ENCODE peak calls at places on chromosomes 1 and 21, in nine cellular contexts. One of them, this sample, is unnamed. For H3K9me3, the result is how much of the 10 kb centered on the place peaks cover.

GRCh38 chr1:22889213-22889827 is 83.3 kb downstream of the LACTBL1 start:
- DNase-seq in ovary: no peak
- DNase-seq in kidney: no peak
- DNase-seq in cardiac muscle cell: peak
- DNase-seq in hepatocyte: peak
- DNase-seq in transverse colon: no peak
- DNase-seq in upper lobe of left lung: no peak
- DNase-seq in upper lobe of right lung: no peak
- DNase-seq in heart right ventricle: no peak
- DNase-seq in this sample: peak

GRCh38 chr1:42484382-42484781 is 21.3 kb downstream of the CCDC30 start:
- DNase-seq in cardiac muscle cell: no peak
- DNase-seq in upper lobe of right lung: no peak
- DNase-seq in transverse colon: no peak
- DNase-seq in hepatocyte: peak
- DNase-seq in upper lobe of left lung: no peak
- DNase-seq in ovary: no peak
- DNase-seq in heart right ventricle: peak
- DNase-seq in kidney: no peak
- DNase-seq in this sample: no peak

GRCh38 chr1:91883470-91883869 is 2.5 kb downstream of the TGFBR3 start:
- DNase-seq in cardiac muscle cell: peak
- DNase-seq in upper lobe of left lung: no peak
- DNase-seq in kidney: no peak
- DNase-seq in transverse colon: no peak
- DNase-seq in ovary: no peak
- DNase-seq in heart right ventricle: no peak
- DNase-seq in upper lobe of right lung: no peak
- DNase-seq in hepatocyte: peak
- DNase-seq in this sample: no peak

GRCh38 chr1:171740987-171741871 is 636 bp downstream of the VAMP4 start:
- DNase-seq in transverse colon: peak
- DNase-seq in cardiac muscle cell: peak
- DNase-seq in upper lobe of right lung: no peak
- DNase-seq in ovary: peak
- DNase-seq in hepatocyte: peak
- DNase-seq in heart right ventricle: peak
- DNase-seq in upper lobe of left lung: no peak
- DNase-seq in kidney: no peak
- DNase-seq in this sample: peak

GRCh38 chr1:113242481-113242880 is 147.8 kb upstream of the MAGI3 start:
- DNase-seq in upper lobe of left lung: no peak
- DNase-seq in upper lobe of right lung: no peak
- DNase-seq in ovary: no peak
- DNase-seq in cardiac muscle cell: no peak
- DNase-seq in kidney: no peak
- DNase-seq in hepatocyte: peak
- DNase-seq in heart right ventricle: no peak
- DNase-seq in transverse colon: peak
- DNase-seq in this sample: no peak

GRCh38 chr1:42739753-42740700 is at the start of gene CLDN19:
- DNase-seq in heart right ventricle: no peak
- DNase-seq in upper lobe of left lung: peak
- DNase-seq in ovary: no peak
- DNase-seq in hepatocyte: peak
- DNase-seq in transverse colon: no peak
- DNase-seq in upper lobe of right lung: no peak
- DNase-seq in kidney: peak
- DNase-seq in cardiac muscle cell: peak
- DNase-seq in this sample: no peak

GRCh38 chr1:179883739-179884138 is 1.7 kb downstream of the TOR1AIP1 start:
- DNase-seq in transverse colon: no peak
- DNase-seq in hepatocyte: peak
- DNase-seq in upper lobe of left lung: no peak
- DNase-seq in kidney: no peak
- DNase-seq in upper lobe of right lung: no peak
- DNase-seq in ovary: no peak
- DNase-seq in cardiac muscle cell: peak
- DNase-seq in heart right ventricle: no peak
- DNase-seq in this sample: peak

GRCh38 chr1:201756411-201756810 is 72.5 kb upstream of the IPO9 start:
- DNase-seq in transverse colon: no peak
- DNase-seq in ovary: no peak
- DNase-seq in cardiac muscle cell: no peak
- DNase-seq in upper lobe of left lung: no peak
- DNase-seq in kidney: no peak
- DNase-seq in heart right ventricle: no peak
- DNase-seq in hepatocyte: peak
- DNase-seq in upper lobe of right lung: no peak
- DNase-seq in this sample: no peak

GRCh38 chr1:90434460-90434859 is 282.6 kb downstream of the BARHL2 start:
- DNase-seq in hepatocyte: peak
- DNase-seq in ovary: no peak
- DNase-seq in cardiac muscle cell: peak
- DNase-seq in kidney: no peak
- DNase-seq in transverse colon: no peak
- DNase-seq in heart right ventricle: no peak
- DNase-seq in upper lobe of left lung: no peak
- DNase-seq in upper lobe of right lung: no peak
- DNase-seq in this sample: peak

GRCh38 chr1:226523646-226524406 is 24.7 kb upstream of the STUM start:
- DNase-seq in kidney: no peak
- DNase-seq in transverse colon: no peak
- DNase-seq in hepatocyte: no peak
- DNase-seq in ovary: no peak
- DNase-seq in upper lobe of left lung: no peak
- DNase-seq in upper lobe of right lung: no peak
- DNase-seq in heart right ventricle: no peak
- DNase-seq in cardiac muscle cell: no peak
- DNase-seq in this sample: no peak

GRCh38 chr1:171334024-171334423 is 20.0 kb downstream of the FMO4 start:
- DNase-seq in transverse colon: no peak
- DNase-seq in kidney: no peak
- DNase-seq in ovary: no peak
- DNase-seq in upper lobe of right lung: no peak
- DNase-seq in upper lobe of left lung: no peak
- DNase-seq in hepatocyte: no peak
- DNase-seq in heart right ventricle: no peak
- DNase-seq in cardiac muscle cell: no peak
- DNase-seq in this sample: no peak

GRCh38 chr1:208216062-208216461 is 28.1 kb downstream of the PLXNA2 start:
- DNase-seq in hepatocyte: no peak
- DNase-seq in cardiac muscle cell: no peak
- DNase-seq in upper lobe of right lung: no peak
- DNase-seq in transverse colon: no peak
- DNase-seq in ovary: no peak
- DNase-seq in upper lobe of left lung: no peak
- DNase-seq in heart right ventricle: no peak
- DNase-seq in kidney: no peak
- DNase-seq in this sample: no peak

GRCh38 chr1:31587720-31588423 is 11.6 kb downstream of the TINAGL1 start:
- DNase-seq in upper lobe of right lung: peak
- DNase-seq in ovary: peak
- DNase-seq in transverse colon: peak
- DNase-seq in heart right ventricle: peak
- DNase-seq in hepatocyte: peak
- DNase-seq in cardiac muscle cell: peak
- DNase-seq in kidney: peak
- DNase-seq in upper lobe of left lung: no peak
- DNase-seq in this sample: peak

GRCh38 chr21:33870768-33871167 is 44.8 kb downstream of the ATP5PO start:
- DNase-seq in kidney: no peak
- DNase-seq in upper lobe of left lung: no peak
- DNase-seq in hepatocyte: no peak
- DNase-seq in transverse colon: no peak
- DNase-seq in upper lobe of right lung: peak
- DNase-seq in cardiac muscle cell: no peak
- DNase-seq in heart right ventricle: no peak
- DNase-seq in ovary: no peak
- DNase-seq in this sample: no peak

DNA sequence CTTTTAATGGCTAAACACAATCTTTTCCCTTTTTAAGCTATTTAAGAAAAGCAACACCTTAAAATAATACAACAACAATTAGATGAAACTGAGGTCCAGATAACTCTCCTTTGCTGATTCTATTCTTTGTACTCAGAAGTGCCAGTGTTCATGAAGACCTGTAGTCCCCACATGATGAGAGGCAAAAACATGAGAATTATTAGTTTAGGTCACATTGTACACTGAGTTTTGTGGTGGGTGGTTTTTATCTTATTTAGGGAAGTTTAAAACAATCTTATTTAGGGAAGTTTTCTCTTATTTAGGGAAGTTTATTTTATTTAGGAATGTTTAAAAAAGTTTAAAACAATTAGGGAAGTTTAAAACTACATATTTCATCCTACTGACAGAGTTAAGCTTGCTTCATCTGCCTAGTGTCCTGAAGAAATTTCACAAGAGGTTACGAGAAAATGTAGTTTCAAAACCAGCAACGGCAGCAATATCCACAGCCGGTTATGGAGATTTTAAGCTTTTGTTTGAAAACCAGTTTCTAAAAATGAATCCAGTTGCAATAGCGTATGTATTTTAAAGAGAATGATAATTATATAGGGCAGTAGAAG is 7.8 kb upstream of the OR14I1 start:
- DNase-seq in transverse colon: no peak
- DNase-seq in cardiac muscle cell: no peak
- DNase-seq in upper lobe of left lung: no peak
- DNase-seq in heart right ventricle: no peak
- DNase-seq in ovary: no peak
- DNase-seq in upper lobe of right lung: no peak
- DNase-seq in kidney: no peak
- DNase-seq in hepatocyte: no peak
- DNase-seq in this sample: no peak
- H3K9me3 ChIP-seq in transverse colon: under half
- H3K9me3 ChIP-seq in cardiac muscle cell: under half
- H3K9me3 ChIP-seq in upper lobe of left lung: under half
- H3K9me3 ChIP-seq in heart right ventricle: under half
- H3K9me3 ChIP-seq in ovary: under half
- H3K9me3 ChIP-seq in upper lobe of right lung: under half
- H3K9me3 ChIP-seq in kidney: under half
- H3K9me3 ChIP-seq in hepatocyte: under half
- H3K9me3 ChIP-seq in this sample: under half

GRCh38 chr1:2946291-2946690 is 75.0 kb upstream of the ACTRT2 start:
- DNase-seq in upper lobe of right lung: no peak
- DNase-seq in ovary: no peak
- DNase-seq in kidney: no peak
- DNase-seq in hepatocyte: no peak
- DNase-seq in cardiac muscle cell: no peak
- DNase-seq in upper lobe of left lung: no peak
- DNase-seq in heart right ventricle: no peak
- DNase-seq in transverse colon: no peak
- DNase-seq in this sample: no peak
- H3K9me3 ChIP-seq in upper lobe of right lung: under half
- H3K9me3 ChIP-seq in ovary: under half
- H3K9me3 ChIP-seq in kidney: under half
- H3K9me3 ChIP-seq in hepatocyte: under half
- H3K9me3 ChIP-seq in cardiac muscle cell: under half
- H3K9me3 ChIP-seq in upper lobe of left lung: under half
- H3K9me3 ChIP-seq in heart right ventricle: under half
- H3K9me3 ChIP-seq in transverse colon: under half
- H3K9me3 ChIP-seq in this sample: under half

GRCh38 chr1:220890582-220890981 is 11.3 kb downstream of the HLX start:
- DNase-seq in transverse colon: no peak
- DNase-seq in heart right ventricle: no peak
- DNase-seq in upper lobe of left lung: no peak
- DNase-seq in hepatocyte: no peak
- DNase-seq in kidney: no peak
- DNase-seq in ovary: no peak
- DNase-seq in cardiac muscle cell: no peak
- DNase-seq in upper lobe of right lung: no peak
- DNase-seq in this sample: no peak

GRCh38 chr1:220889848-220890287 is 10.6 kb downstream of the HLX start:
- DNase-seq in transverse colon: no peak
- DNase-seq in kidney: peak
- DNase-seq in hepatocyte: no peak
- DNase-seq in cardiac muscle cell: no peak
- DNase-seq in heart right ventricle: no peak
- DNase-seq in ovary: no peak
- DNase-seq in upper lobe of left lung: no peak
- DNase-seq in upper lobe of right lung: no peak
- DNase-seq in this sample: no peak

GRCh38 chr1:220892086-220892376 is 12.8 kb downstream of the HLX start:
- DNase-seq in kidney: peak
- DNase-seq in ovary: no peak
- DNase-seq in hepatocyte: no peak
- DNase-seq in upper lobe of left lung: no peak
- DNase-seq in upper lobe of right lung: no peak
- DNase-seq in cardiac muscle cell: no peak
- DNase-seq in transverse colon: no peak
- DNase-seq in heart right ventricle: no peak
- DNase-seq in this sample: no peak

GRCh38 chr1:220892997-220893700 is 13.9 kb downstream of the HLX start:
- DNase-seq in transverse colon: no peak
- DNase-seq in cardiac muscle cell: no peak
- DNase-seq in heart right ventricle: no peak
- DNase-seq in kidney: no peak
- DNase-seq in hepatocyte: no peak
- DNase-seq in upper lobe of left lung: no peak
- DNase-seq in ovary: no peak
- DNase-seq in upper lobe of right lung: no peak
- DNase-seq in this sample: no peak

GRCh38 chr1:220891221-220892085 is 12.2 kb downstream of the HLX start:
- DNase-seq in kidney: peak
- DNase-seq in heart right ventricle: no peak
- DNase-seq in upper lobe of right lung: no peak
- DNase-seq in ovary: no peak
- DNase-seq in hepatocyte: no peak
- DNase-seq in upper lobe of left lung: no peak
- DNase-seq in cardiac muscle cell: no peak
- DNase-seq in transverse colon: no peak
- DNase-seq in this sample: no peak
- H3K9me3 ChIP-seq in kidney: under half
- H3K9me3 ChIP-seq in heart right ventricle: under half
- H3K9me3 ChIP-seq in upper lobe of right lung: under half
- H3K9me3 ChIP-seq in ovary: under half
- H3K9me3 ChIP-seq in hepatocyte: under half
- H3K9me3 ChIP-seq in upper lobe of left lung: under half
- H3K9me3 ChIP-seq in cardiac muscle cell: under half
- H3K9me3 ChIP-seq in transverse colon: under half
- H3K9me3 ChIP-seq in this sample: under half

DNA sequence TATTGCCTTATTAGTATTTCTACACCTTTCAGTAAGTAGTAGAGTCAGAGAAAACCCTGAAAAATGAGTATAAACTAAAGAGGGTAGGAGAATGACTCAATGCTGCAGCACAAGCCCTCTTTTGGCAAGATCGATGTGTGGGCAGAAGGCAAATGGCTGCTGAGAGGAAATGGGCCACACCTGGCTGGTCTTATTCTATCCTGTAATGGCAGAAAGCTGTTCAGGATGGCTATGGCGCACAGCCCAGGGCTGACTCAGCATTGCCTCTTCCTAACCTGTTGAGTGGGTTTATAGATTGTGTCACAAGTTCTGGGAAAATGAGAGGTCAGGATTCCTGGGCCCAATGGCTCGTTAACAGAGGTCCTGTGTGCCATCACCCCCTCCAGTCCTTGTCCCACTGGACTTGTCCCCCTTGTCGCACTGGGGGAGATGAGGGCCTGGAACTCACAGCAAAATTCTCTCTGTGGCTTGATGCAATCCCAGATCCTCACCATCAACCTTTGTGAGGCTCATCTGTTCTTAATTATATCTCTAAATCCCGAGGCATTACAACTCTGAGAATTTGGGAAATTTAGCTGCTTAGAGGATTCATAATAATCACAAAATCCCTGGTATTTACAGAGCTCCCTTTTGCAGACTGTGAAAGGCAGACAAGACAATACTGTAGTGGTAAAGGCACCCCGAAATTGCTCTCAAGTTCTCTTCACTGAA is 13.2 kb downstream of the HMGB4 start:
- DNase-seq in hepatocyte: no peak
- DNase-seq in heart right ventricle: peak
- DNase-seq in kidney: no peak
- DNase-seq in cardiac muscle cell: no peak
- DNase-seq in transverse colon: no peak
- DNase-seq in upper lobe of right lung: no peak
- DNase-seq in upper lobe of left lung: no peak
- DNase-seq in ovary: no peak
- DNase-seq in this sample: no peak
- H3K9me3 ChIP-seq in hepatocyte: under half
- H3K9me3 ChIP-seq in heart right ventricle: under half
- H3K9me3 ChIP-seq in kidney: under half
- H3K9me3 ChIP-seq in cardiac muscle cell: under half
- H3K9me3 ChIP-seq in transverse colon: under half
- H3K9me3 ChIP-seq in upper lobe of right lung: under half
- H3K9me3 ChIP-seq in upper lobe of left lung: under half
- H3K9me3 ChIP-seq in ovary: under half
- H3K9me3 ChIP-seq in this sample: under half

This sample was measured in Karpas-422.